ENCODE peak calls at places on chromosome 4, in seven cellular contexts. One of them, this sample, is unnamed.

GRCh38 chr4:14871676-14872430 is 130.4 kb upstream of the CPEB2 start:
- DNase-seq in kidney glomerular epithelial cell: no peak
- DNase-seq in right lobe of liver: peak; percentile 48
- DNase-seq in NCI-H2029: no peak
- DNase-seq in NCI-H1092: no peak
- DNase-seq in endothelial cell: peak; percentile 37
- DNase-seq in AG04450: no peak
- DNase-seq in this sample: no peak

GRCh38 chr4:89563431-89563830 is 255.8 kb upstream of the GPRIN3 start:
- DNase-seq in AG04450: no peak
- DNase-seq in kidney glomerular epithelial cell: peak; percentile 17
- DNase-seq in endothelial cell: no peak
- DNase-seq in right lobe of liver: no peak
- DNase-seq in NCI-H2029: no peak
- DNase-seq in NCI-H1092: no peak
- DNase-seq in this sample: no peak

GRCh38 chr4:128381748-128382559 is 94.3 kb upstream of the PGRMC2 start:
- DNase-seq in NCI-H2029: no peak
- DNase-seq in right lobe of liver: no peak
- DNase-seq in NCI-H1092: no peak
- DNase-seq in AG04450: no peak
- DNase-seq in kidney glomerular epithelial cell: no peak
- DNase-seq in endothelial cell: no peak
- DNase-seq in this sample: no peak

GRCh38 chr4:100076753-100077152 is 113.5 kb downstream of the DDIT4L start:
- DNase-seq in NCI-H2029: no peak
- DNase-seq in AG04450: no peak
- DNase-seq in right lobe of liver: no peak
- DNase-seq in endothelial cell: no peak
- DNase-seq in NCI-H1092: no peak
- DNase-seq in kidney glomerular epithelial cell: no peak
- DNase-seq in this sample: no peak

GRCh38 chr4:1418494-1419285 is 12.4 kb upstream of the NKX1-1 start:
- DNase-seq in endothelial cell: no peak
- DNase-seq in NCI-H2029: no peak
- DNase-seq in right lobe of liver: no peak
- DNase-seq in AG04450: no peak
- DNase-seq in kidney glomerular epithelial cell: no peak
- DNase-seq in NCI-H1092: no peak
- DNase-seq in this sample: no peak

GRCh38 chr4:15400911-15401671 is 26.7 kb upstream of the C1QTNF7 start:
- DNase-seq in right lobe of liver: peak; percentile 26
- DNase-seq in NCI-H1092: no peak
- DNase-seq in AG04450: peak; percentile 32
- DNase-seq in kidney glomerular epithelial cell: peak; percentile 36
- DNase-seq in endothelial cell: no peak
- DNase-seq in NCI-H2029: no peak
- DNase-seq in this sample: peak; percentile 71

GRCh38 chr4:93764647-93765246 is 63.8 kb upstream of the ATOH1 start:
- DNase-seq in AG04450: peak; percentile 20
- DNase-seq in endothelial cell: peak; percentile 21
- DNase-seq in NCI-H1092: peak; percentile 4
- DNase-seq in kidney glomerular epithelial cell: peak; percentile 31
- DNase-seq in NCI-H2029: peak; percentile 39
- DNase-seq in right lobe of liver: no peak
- DNase-seq in this sample: no peak

GRCh38 chr4:137934921-137935320 is 307.2 kb downstream of the SLC7A11 start:
- DNase-seq in endothelial cell: no peak
- DNase-seq in kidney glomerular epithelial cell: no peak
- DNase-seq in AG04450: no peak
- DNase-seq in right lobe of liver: no peak
- DNase-seq in NCI-H2029: no peak
- DNase-seq in NCI-H1092: no peak
- DNase-seq in this sample: no peak

GRCh38 chr4:3021627-3022026 is 52.7 kb downstream of the HTT-AS start:
- DNase-seq in NCI-H2029: no peak
- DNase-seq in kidney glomerular epithelial cell: no peak
- DNase-seq in AG04450: no peak
- DNase-seq in right lobe of liver: no peak
- DNase-seq in NCI-H1092: no peak
- DNase-seq in endothelial cell: no peak
- DNase-seq in this sample: peak; percentile 22

GRCh38 chr4:18767921-18768320 is 746.4 kb upstream of the LCORL start:
- DNase-seq in endothelial cell: no peak
- DNase-seq in NCI-H2029: no peak
- DNase-seq in NCI-H1092: no peak
- DNase-seq in right lobe of liver: no peak
- DNase-seq in kidney glomerular epithelial cell: no peak
- DNase-seq in AG04450: no peak
- DNase-seq in this sample: no peak

GRCh38 chr4:57318694-57319093 is 208.5 kb upstream of the IGFBP7 start:
- DNase-seq in NCI-H1092: no peak
- DNase-seq in AG04450: no peak
- DNase-seq in right lobe of liver: no peak
- DNase-seq in kidney glomerular epithelial cell: no peak
- DNase-seq in endothelial cell: no peak
- DNase-seq in NCI-H2029: no peak
- DNase-seq in this sample: no peak

GRCh38 chr4:74933562-74934015 is 673 bp downstream of the PARM1 start:
- DNase-seq in NCI-H1092: no peak
- DNase-seq in right lobe of liver: peak; percentile 13
- DNase-seq in endothelial cell: peak; percentile 5
- DNase-seq in AG04450: no peak
- DNase-seq in NCI-H2029: no peak
- DNase-seq in kidney glomerular epithelial cell: no peak
- DNase-seq in this sample: no peak

GRCh38 chr4:126291886-126292285 is 977.1 kb downstream of the FAT4 start:
- DNase-seq in kidney glomerular epithelial cell: no peak
- DNase-seq in AG04450: no peak
- DNase-seq in NCI-H2029: no peak
- DNase-seq in endothelial cell: no peak
- DNase-seq in NCI-H1092: no peak
- DNase-seq in right lobe of liver: no peak
- DNase-seq in this sample: no peak

GRCh38 chr4:8516996-8517550 is 63.1 kb upstream of the GPR78 start:
- DNase-seq in NCI-H2029: no peak
- DNase-seq in endothelial cell: no peak
- DNase-seq in NCI-H1092: no peak
- DNase-seq in AG04450: no peak
- DNase-seq in right lobe of liver: no peak
- DNase-seq in kidney glomerular epithelial cell: no peak
- DNase-seq in this sample: no peak

GRCh38 chr4:188714907-188715306 is 575.7 kb downstream of the TRIML1 start:
- DNase-seq in AG04450: peak; percentile 63
- DNase-seq in NCI-H1092: no peak
- DNase-seq in NCI-H2029: no peak
- DNase-seq in right lobe of liver: no peak
- DNase-seq in endothelial cell: no peak
- DNase-seq in kidney glomerular epithelial cell: no peak
- DNase-seq in this sample: no peak

This sample was measured in sciatic nerve.